ENCODE peak calls at places on chromosomes 11 and 22, in six cellular contexts. S is A549; L is hepatocyte; B is CD8-positive, alpha-beta memory T cell; F is sigmoid colon; W is neuronal stem cell. I is an unnamed sample. For H3K9me3 and H3K4me1, the result is how much of the 10 kb centered on the place peaks cover.

GRCh38 chr11:118619444-118620205 is 12.2 kb downstream of the PHLDB1 start:
- DNase-seq in S (peak), L (peak), B (no peak), F (peak), W (no peak), I (no peak)

GRCh38 chr22:43867839-43868652 is 5.7 kb upstream of the SULT4A1 start:
- DNase-seq in S (peak), L (peak), B (no peak), F (peak), W (peak), I (peak)

GRCh38 chr11:129283141-129283540 is 91.0 kb upstream of the ARHGAP32 start:
- DNase-seq in S (peak), L (peak), B (no peak), F (no peak), W (no peak), I (no peak)

GRCh38 chr22:37305873-37306272 is 23.6 kb downstream of the CYTH4 start:
- DNase-seq in S (no peak), L (no peak), B (no peak), F (no peak), W (no peak), I (no peak)

GRCh38 chr11:31800398-31801265 is 10.5 kb downstream of the PAX6 start:
- DNase-seq in S (no peak), L (no peak), B (no peak), F (no peak), W (no peak), I (no peak)

GRCh38 chr22:49923445-49923844 is 5.0 kb downstream of the CRELD2 start:
- DNase-seq in S (no peak), L (no peak), B (no peak), F (no peak), W (no peak), I (no peak)

GRCh38 chr11:86955674-86956522 is 703 bp upstream of the FZD4 start:
- DNase-seq in S (peak), L (peak), B (peak), F (peak), W (peak), I (no peak)

GRCh38 chr22:39208013-39208680 is 36.6 kb downstream of the PDGFB start:
- DNase-seq in S (no peak), L (no peak), B (no peak), F (peak), W (no peak), I (no peak)

GRCh38 chr11:35218956-35219355 is 80.0 kb downstream of the CD44 start:
- DNase-seq in S (no peak), L (no peak), B (no peak), F (no peak), W (no peak), I (no peak)

GRCh38 chr11:16252373-16252772 is 104.0 kb downstream of the SOX6 start:
- DNase-seq in S (peak), L (peak), B (no peak), F (no peak), W (no peak), I (peak)

GRCh38 chr11:61378713-61379313 is 13.6 kb upstream of the TMEM216 start:
- DNase-seq in S (peak), L (peak), B (no peak), F (peak), W (no peak), I (no peak)

GRCh38 chr11:124915541-124916369 is 3.3 kb upstream of the HEPN1 start:
- DNase-seq in S (no peak), L (no peak), B (no peak), F (no peak), W (no peak), I (no peak)

GRCh38 chr11:72190581-72191205 is 1.2 kb upstream of the FOLR1 start:
- DNase-seq in S (no peak), L (no peak), B (no peak), F (no peak), W (no peak), I (no peak)

GRCh38 chr22:19150482-19151328 is 613 bp upstream of the GSC2 start:
- DNase-seq in S (no peak), L (no peak), B (no peak), F (no peak), W (no peak), I (no peak)

GRCh38 chr11:123305601-123306000 is 110.6 kb upstream of the CLMP start:
- DNase-seq in S (no peak), L (no peak), B (no peak), F (no peak), W (no peak), I (no peak)

GRCh38 chr22:48929276-48929790 is 898.3 kb downstream of the BRD1 start:
- DNase-seq in S (no peak), L (no peak), B (no peak), F (peak), W (no peak), I (no peak)

GRCh38 chr22:43482310-43482625 is 70.5 kb downstream of the MPPED1 start:
- DNase-seq in S (no peak), L (no peak), B (no peak), F (no peak), W (no peak), I (no peak)

GRCh38 chr22:26679003-26679629 is 21.7 kb downstream of the MIAT start:
- DNase-seq in S (peak), L (peak), B (peak), F (peak), W (peak), I (peak)

DNA sequence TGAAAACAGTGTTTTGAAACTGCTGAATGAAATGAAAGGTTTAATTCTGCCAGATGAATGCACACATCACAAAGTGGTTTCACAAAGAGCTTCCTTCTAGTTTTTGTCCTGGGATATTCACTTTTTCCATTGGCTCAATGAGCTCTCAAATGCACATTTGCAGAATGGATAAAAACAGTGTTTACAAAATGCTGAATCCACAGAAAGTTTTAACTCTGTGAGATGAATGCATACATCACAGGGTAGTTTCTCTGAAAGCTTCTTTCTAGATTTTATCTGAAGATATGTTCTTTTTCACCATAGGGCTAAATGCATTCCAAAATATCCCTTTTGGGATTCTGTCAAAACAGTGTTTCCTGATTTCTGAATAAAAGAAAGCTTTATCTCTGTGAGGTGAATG is 237.6 kb downstream of the OR4A5 start:
- DNase-seq in S (no peak), L (no peak), B (no peak), F (no peak), W (no peak), I (no peak)
- H3K9me3 ChIP-seq in S (under half), L (under half), B (under half), F (under half), W (under half), I (under half)

GRCh38 chr11:57645716-57646085 is 4.0 kb downstream of the YPEL4 start:
- DNase-seq in S (no peak), L (no peak), B (no peak), F (no peak), W (no peak), I (no peak)
- H3K4me1 ChIP-seq in S (under half), L (half or more), B (under half), F (half or more), W (half or more), I (under half)

DNA sequence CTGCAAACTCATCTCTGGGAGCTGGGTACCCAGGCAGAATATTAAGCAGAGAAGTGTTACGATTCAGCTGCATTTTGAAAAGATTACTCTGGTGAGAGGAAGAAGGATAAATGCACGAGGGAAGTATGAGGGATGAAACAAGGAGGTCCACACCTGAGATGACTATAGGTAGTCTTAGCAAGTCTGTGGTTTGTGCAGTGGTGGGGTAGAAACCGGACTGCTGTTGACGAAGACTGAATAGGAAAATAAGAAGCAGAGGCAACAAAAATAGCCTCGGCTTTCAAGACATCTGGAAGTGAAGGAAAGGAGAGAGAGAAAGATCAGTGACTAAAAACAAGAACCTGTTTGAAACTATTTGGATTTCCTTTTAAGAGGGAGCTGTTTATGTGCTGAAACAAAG is 810.8 kb downstream of the OPCML start:
- DNase-seq in S (no peak), L (no peak), B (no peak), F (no peak), W (no peak), I (no peak)
- H3K9me3 ChIP-seq in S (under half), L (under half), B (under half), F (under half), W (under half), I (under half)

GRCh38 chr22:17435375-17435774 is 66.1 kb downstream of the CECR2 start:
- DNase-seq in S (no peak), L (no peak), B (no peak), F (no peak), W (no peak), I (no peak)

GRCh38 chr22:17431179-17431578 is 61.9 kb downstream of the CECR2 start:
- DNase-seq in S (no peak), L (no peak), B (no peak), F (no peak), W (no peak), I (no peak)

GRCh38 chr22:17436981-17437410 is 67.7 kb downstream of the CECR2 start:
- DNase-seq in S (no peak), L (peak), B (no peak), F (no peak), W (peak), I (no peak)

GRCh38 chr22:17436382-17436951 is 67.2 kb downstream of the CECR2 start:
- DNase-seq in S (no peak), L (peak), B (no peak), F (no peak), W (peak), I (no peak)

DNA sequence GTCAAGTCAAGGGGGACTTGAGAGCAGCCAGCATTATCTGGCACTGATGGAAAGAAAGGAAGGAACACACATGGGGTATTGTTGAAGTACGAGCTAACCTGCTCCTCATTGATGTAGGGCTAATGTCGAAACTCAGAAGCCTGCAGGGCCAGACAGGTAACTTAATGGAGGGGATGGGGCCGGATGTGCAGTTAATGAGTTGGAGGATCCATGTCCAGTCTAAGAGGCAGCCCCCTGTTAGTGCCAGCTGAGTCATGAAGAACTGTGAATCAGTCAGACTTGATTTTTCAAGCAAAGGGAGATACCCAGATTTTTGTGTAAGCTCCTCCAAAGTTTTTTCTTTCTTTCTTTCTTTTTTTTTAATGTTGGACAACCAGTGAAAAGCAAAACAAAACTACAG is 65.6 kb downstream of the CECR2 start:
- DNase-seq in S (no peak), L (no peak), B (no peak), F (no peak), W (no peak), I (no peak)
- H3K4me1 ChIP-seq in S (under half), L (under half), B (under half), F (under half), W (under half), I (under half)

DNA sequence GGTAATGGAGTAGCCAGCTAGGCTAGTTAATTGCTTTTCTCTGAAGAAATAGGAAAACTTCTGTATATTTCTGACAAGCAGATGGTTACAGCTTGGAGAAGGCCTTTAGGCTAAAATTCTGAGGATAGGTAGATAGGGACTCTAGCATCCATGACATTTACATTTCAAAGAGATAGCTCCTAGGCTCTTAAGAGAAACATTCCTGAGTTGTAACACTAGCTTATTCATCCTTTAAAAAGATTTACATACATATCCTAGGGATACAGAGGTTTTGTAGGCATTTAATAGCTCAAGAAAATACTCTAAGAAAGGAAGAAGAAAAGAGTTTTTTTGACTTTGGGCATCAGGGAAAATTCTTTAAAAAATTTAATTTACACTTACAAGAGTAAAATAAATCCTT is 130.9 kb upstream of the CCDC179 start:
- DNase-seq in S (no peak), L (no peak), B (no peak), F (no peak), W (no peak), I (no peak)
- H3K9me3 ChIP-seq in S (under half), L (under half), B (under half), F (under half), W (under half), I (under half)

DNA sequence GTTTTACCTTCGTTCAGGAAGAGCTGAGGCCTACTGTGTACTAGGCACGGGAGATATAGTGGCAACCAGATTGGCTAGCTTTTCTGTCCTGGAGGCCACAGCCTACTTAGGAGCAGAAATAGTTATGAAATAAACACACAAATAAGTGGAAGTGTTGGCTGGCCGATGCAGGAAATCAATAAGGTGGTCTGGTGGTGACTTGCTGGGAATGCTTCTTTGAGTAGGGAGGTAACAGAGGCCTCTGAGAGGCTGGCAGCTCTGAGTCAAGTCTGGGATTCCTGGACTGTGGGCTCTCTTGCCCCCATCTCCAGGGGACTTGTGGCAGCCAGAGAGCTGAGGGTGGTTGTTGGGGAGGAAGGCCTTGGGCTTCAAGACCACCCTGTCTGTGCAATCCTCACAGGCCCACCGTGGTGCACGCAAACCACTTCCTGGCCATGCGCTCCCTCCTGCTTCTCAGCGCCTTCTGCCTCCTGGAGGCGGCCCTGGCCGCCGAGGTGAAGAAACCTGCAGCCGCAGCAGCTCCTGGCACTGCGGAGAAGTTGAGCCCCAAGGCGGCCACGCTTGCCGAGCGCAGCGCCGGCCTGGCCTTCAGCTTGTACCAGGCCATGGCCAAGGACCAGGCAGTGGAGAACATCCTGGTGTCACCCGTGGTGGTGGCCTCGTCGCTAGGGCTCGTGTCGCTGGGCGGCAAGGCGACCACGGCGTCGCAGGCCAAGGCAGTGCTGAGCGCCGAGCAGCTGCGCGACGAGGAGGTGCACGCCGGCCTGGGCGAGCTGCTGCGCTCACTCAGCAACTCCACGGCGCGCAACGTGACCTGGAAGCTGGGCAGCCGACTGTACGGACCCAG is 4.1 kb downstream of the SERPINH1 start:
- DNase-seq in S (no peak), L (no peak), B (peak), F (no peak), W (no peak), I (no peak)
- H3K4me1 ChIP-seq in S (under half), L (under half), B (under half), F (half or more), W (under half), I (under half)

GRCh38 chr11:65056999-65057398 is 1.4 kb downstream of the NAALADL1 start:
- DNase-seq in S (no peak), L (no peak), B (no peak), F (no peak), W (no peak), I (no peak)

GRCh38 chr11:65057526-65057925 is 827 bp downstream of the NAALADL1 start:
- DNase-seq in S (no peak), L (no peak), B (no peak), F (no peak), W (no peak), I (no peak)

GRCh38 chr11:65053826-65054503 is 4.4 kb downstream of the NAALADL1 start:
- DNase-seq in S (no peak), L (no peak), B (peak), F (no peak), W (no peak), I (no peak)

GRCh38 chr11:65058012-65058411 is 341 bp downstream of the NAALADL1 start:
- DNase-seq in S (no peak), L (no peak), B (no peak), F (no peak), W (no peak), I (no peak)

DNA sequence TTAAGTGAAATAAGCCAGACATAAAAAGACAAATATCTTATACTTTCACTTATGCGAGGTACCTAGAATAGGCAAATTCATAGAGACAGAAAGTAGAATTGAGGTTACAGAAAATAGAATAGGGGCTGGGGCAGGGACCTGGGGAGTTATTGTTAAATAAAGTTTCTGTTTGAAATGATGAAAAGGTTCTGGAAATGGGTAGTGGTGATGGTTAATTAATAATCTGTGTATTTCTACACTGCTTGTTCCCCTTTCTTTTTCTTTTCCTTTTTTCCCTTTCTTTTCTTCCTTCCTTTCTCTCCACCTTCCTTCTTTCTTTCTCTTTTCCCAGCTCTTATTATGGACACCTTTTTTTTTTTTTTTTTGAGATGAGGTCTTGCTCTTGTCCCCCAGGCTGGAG is 2.8 kb downstream of the NAALADL1 start:
- DNase-seq in S (no peak), L (no peak), B (no peak), F (no peak), W (no peak), I (no peak)
- H3K9me3 ChIP-seq in S (under half), L (under half), B (under half), F (under half), W (under half), I (under half)

DNA sequence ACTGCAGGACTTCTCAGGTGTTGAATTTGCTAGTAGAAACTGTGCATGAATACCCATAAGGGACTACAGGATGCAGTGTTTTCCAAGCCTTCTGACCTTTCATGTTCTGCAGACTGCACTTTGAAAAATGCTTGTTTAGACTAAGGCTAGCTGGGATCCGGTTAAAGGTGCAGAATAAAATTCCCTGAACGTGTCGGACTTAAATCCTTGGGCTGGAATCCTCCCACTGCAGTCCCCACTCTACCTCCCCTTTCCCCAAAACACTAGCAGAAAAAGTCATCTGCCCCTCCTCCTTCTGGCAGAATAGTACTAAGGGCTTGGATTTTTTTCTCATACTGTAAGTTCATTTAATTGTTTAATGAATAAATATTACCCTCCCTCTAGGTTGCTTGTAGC is 560 bp upstream of the AMPD3 start:
- DNase-seq in S (no peak), L (no peak), B (no peak), F (no peak), W (no peak), I (no peak)
- H3K4me1 ChIP-seq in S (under half), L (under half), B (half or more), F (under half), W (under half), I (under half)

GRCh38 chr11:94308024-94308423 is 3.6 kb downstream of the IZUMO1R start:
- DNase-seq in S (no peak), L (peak), B (no peak), F (no peak), W (no peak), I (no peak)
- H3K9me3 ChIP-seq in S (under half), L (under half), B (under half), F (under half), W (under half), I (under half)

GRCh38 chr22:46586531-46587011 is 33.6 kb upstream of the GRAMD4 start:
- DNase-seq in S (no peak), L (no peak), B (no peak), F (no peak), W (no peak), I (no peak)

GRCh38 chr22:46588279-46589140 is 31.7 kb upstream of the GRAMD4 start:
- DNase-seq in S (no peak), L (peak), B (no peak), F (no peak), W (no peak), I (no peak)

GRCh38 chr22:46586123-46586519 is 34.1 kb upstream of the GRAMD4 start:
- DNase-seq in S (no peak), L (no peak), B (no peak), F (no peak), W (no peak), I (no peak)

GRCh38 chr22:46587492-46588278 is 32.5 kb upstream of the GRAMD4 start:
- DNase-seq in S (no peak), L (peak), B (no peak), F (no peak), W (no peak), I (no peak)

GRCh38 chr22:46587067-46587471 is 33.1 kb upstream of the GRAMD4 start:
- DNase-seq in S (no peak), L (no peak), B (no peak), F (no peak), W (no peak), I (no peak)
- H3K4me1 ChIP-seq in S (under half), L (under half), B (under half), F (under half), W (under half), I (under half)